ENCODE peak calls at places on chromosome 22, in six cellular contexts. E, Z, W, B, X and R are unnamed samples.

GRCh38 chr22:50444663-50445062 is 30.2 kb downstream of the SBF1 start:
- DNase-seq in W (no peak), X (peak; percentile 19), E (peak; percentile 93), B (peak; percentile 78), Z (no peak), R (no peak)

GRCh38 chr22:50208939-50209892 is 8.4 kb downstream of the SELENOO start:
- DNase-seq in B (no peak), W (no peak), Z (no peak), X (no peak), E (no peak), R (no peak)

GRCh38 chr22:44623771-44624510 is 78.1 kb upstream of the PRR5 start:
- DNase-seq in Z (no peak), B (peak; percentile 34), E (peak; percentile 30), W (no peak), X (peak; percentile 25), R (peak; percentile 60)

GRCh38 chr22:49016909-49017768 is 810.5 kb downstream of the BRD1 start:
- DNase-seq in B (no peak), X (no peak), E (no peak), W (peak; percentile 39), Z (no peak), R (no peak)

GRCh38 chr22:35352214-35353111 is 28.4 kb upstream of the HMOX1 start:
- DNase-seq in W (peak; percentile 95), B (no peak), E (no peak), X (peak; percentile 42), Z (no peak), R (peak; percentile 68)

GRCh38 chr22:27866136-27867091 is 52.6 kb downstream of the PITPNB start:
- DNase-seq in Z (no peak), E (peak; percentile 81), W (no peak), X (no peak), B (peak; percentile 92), R (no peak)

GRCh38 chr22:44664149-44664548 is 37.9 kb upstream of the PRR5 start:
- DNase-seq in X (no peak), B (no peak), Z (no peak), E (peak; percentile 60), W (peak; percentile 90), R (no peak)

GRCh38 chr22:37569921-37570660 is 9.8 kb downstream of the LGALS2 start:
- DNase-seq in X (no peak), B (no peak), E (peak; percentile 35), Z (no peak), W (no peak), R (no peak)

GRCh38 chr22:23223566-23224317 is 43.4 kb downstream of the BCR start:
- DNase-seq in B (no peak), X (peak; percentile 12), W (peak; percentile 39), E (no peak), Z (no peak), R (no peak)

GRCh38 chr22:30427871-30428270 is 2.3 kb downstream of the MTFP1 start:
- DNase-seq in W (no peak), B (no peak), Z (no peak), E (no peak), X (no peak), R (peak; percentile 7)

GRCh38 chr22:18156878-18157713 is 7.1 kb downstream of the USP18 start:
- DNase-seq in B (peak; percentile 85), W (peak; percentile 79), X (peak; percentile 71), E (peak; percentile 95), Z (peak; percentile 14), R (peak; percentile 79)

GRCh38 chr22:41963453-41964105 is 5.7 kb upstream of the SEPTIN3 start:
- DNase-seq in E (no peak), X (no peak), Z (no peak), W (no peak), B (peak; percentile 88), R (peak; percentile 50)